ENCODE peak calls at places on chromosomes 1 and 21, in seven cellular contexts. Z is trophoblast cell; W is breast epithelium; S is brain microvascular endothelial cell; Y is left ventricle myocardium inferior; I is thoracic aorta; G is CD4-positive, alpha-beta memory T cell. C is an unnamed sample.

GRCh38 chr1:119435061-119435460 is 20.1 kb downstream of the HSD3B2 start:
- DNase-seq in Z (no peak), W (no peak), S (no peak), Y (no peak), I (no peak), G (no peak), C (no peak)

GRCh38 chr1:116501870-116502244 is 69.0 kb downstream of the CD58 start:
- DNase-seq in Z (no peak), W (no peak), S (no peak), Y (no peak), I (no peak), G (no peak), C (no peak)

GRCh38 chr1:29577512-29577911 is 341.2 kb downstream of the PTPRU start:
- DNase-seq in Z (no peak), W (no peak), S (no peak), Y (no peak), I (no peak), G (no peak), C (no peak)

GRCh38 chr1:151371340-151371739 is 1.2 kb downstream of the SELENBP1 start:
- DNase-seq in Z (no peak), W (peak; percentile 48), S (no peak), Y (peak; percentile 66), I (peak; percentile 66), G (no peak), C (no peak)

GRCh38 chr1:23791434-23792047 is 596 bp downstream of the LYPLA2 start:
- DNase-seq in Z (no peak), W (no peak), S (no peak), Y (peak; percentile 20), I (no peak), G (no peak), C (no peak)

GRCh38 chr21:29078884-29079765 is 5.7 kb upstream of the CCT8 start:
- DNase-seq in Z (no peak), W (no peak), S (no peak), Y (no peak), I (no peak), G (peak; percentile 40), C (no peak)

GRCh38 chr1:182255494-182255893 is 136.1 kb downstream of the GLUL start:
- DNase-seq in Z (no peak), W (no peak), S (no peak), Y (peak; percentile 34), I (no peak), G (no peak), C (no peak)

GRCh38 chr21:38954450-38955059 is 148.8 kb downstream of the ETS2 start:
- DNase-seq in Z (no peak), W (no peak), S (no peak), Y (no peak), I (no peak), G (no peak), C (no peak)

GRCh38 chr1:236514703-236515442 is 8.9 kb upstream of the LGALS8 start:
- DNase-seq in Z (no peak), W (no peak), S (no peak), Y (no peak), I (no peak), G (no peak), C (no peak)

GRCh38 chr21:43692949-43693348 is 26.0 kb upstream of the PDXK start:
- DNase-seq in Z (no peak), W (no peak), S (no peak), Y (no peak), I (no peak), G (no peak), C (no peak)

GRCh38 chr1:70486676-70487470 is 75.8 kb downstream of the CTH start:
- DNase-seq in Z (peak; percentile 46), W (no peak), S (peak; percentile 88), Y (no peak), I (no peak), G (no peak), C (no peak)

GRCh38 chr1:197924516-197925123 is 7.4 kb downstream of the LHX9 start:
- DNase-seq in Z (no peak), W (no peak), S (no peak), Y (no peak), I (no peak), G (no peak), C (no peak)

DNA sequence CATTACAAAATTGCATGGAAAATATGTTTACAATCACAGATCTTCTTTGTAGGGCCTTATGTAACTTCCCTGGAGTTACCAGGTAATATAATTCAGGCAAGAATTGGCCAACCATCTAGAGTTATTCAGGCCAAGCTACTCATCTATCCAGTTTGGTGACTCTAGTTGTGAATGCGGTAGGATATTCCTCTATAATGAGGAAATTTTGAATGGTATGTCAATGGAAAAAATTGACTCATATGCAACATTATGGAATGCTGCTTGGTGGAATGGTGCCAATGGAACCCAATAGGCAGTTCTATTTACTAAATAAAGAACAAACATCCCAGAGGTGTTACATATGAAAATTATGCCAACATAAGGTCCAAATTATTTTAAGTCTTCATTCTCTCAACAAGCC is 5.6 kb upstream of the TNFSF18 start:
- DNase-seq in Z (peak; percentile 78), W (no peak), S (no peak), Y (no peak), I (no peak), G (no peak), C (no peak)
- H3K27ac ChIP-seq in Z (no peak overlapping the region), W (peak overlapping the region; percentile 28), S (no peak overlapping the region), Y (no peak overlapping the region), I (no peak overlapping the region), G (no peak overlapping the region), C (no peak overlapping the region)

GRCh38 chr1:210378721-210379120 is 50.0 kb downstream of the HHAT start:
- DNase-seq in Z (no peak), W (no peak), S (no peak), Y (no peak), I (no peak), G (no peak), C (no peak)
- H3K27ac ChIP-seq in Z (no peak overlapping the region), W (no peak overlapping the region), S (peak overlapping the region; percentile 72), Y (no peak overlapping the region), I (no peak overlapping the region), G (no peak overlapping the region), C (no peak overlapping the region)

DNA sequence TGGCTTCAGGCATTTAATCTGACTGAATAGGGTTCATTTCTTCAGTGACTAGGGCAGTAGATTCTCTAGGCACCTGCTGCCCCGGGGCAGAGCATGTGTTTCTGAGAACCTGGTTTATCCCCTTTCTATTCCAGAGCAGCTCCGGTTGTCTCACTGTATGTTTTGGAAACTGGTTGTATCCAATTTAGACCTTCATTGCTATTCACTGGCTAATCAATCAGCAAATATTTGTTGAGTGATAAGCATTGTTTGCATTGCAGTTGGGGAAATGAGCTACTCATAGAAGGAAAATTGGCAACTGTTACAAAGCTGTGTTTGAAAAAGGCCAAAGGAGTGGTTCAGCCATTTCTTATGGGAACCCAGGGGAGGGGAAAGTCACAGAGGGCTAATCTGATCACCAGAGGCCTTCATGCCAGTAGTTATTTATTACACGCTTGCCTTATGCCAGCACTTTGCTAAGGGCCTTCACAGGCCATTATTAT is 2.9 kb downstream of the QSOX1 start:
- DNase-seq in Z (no peak), W (no peak), S (no peak), Y (no peak), I (no peak), G (no peak), C (no peak)
- H3K27ac ChIP-seq in Z (no peak overlapping the region), W (peak overlapping the region; percentile 56), S (peak overlapping the region; percentile 48), Y (peak overlapping the region; percentile 6), I (no peak overlapping the region), G (no peak overlapping the region), C (no peak overlapping the region)

DNA sequence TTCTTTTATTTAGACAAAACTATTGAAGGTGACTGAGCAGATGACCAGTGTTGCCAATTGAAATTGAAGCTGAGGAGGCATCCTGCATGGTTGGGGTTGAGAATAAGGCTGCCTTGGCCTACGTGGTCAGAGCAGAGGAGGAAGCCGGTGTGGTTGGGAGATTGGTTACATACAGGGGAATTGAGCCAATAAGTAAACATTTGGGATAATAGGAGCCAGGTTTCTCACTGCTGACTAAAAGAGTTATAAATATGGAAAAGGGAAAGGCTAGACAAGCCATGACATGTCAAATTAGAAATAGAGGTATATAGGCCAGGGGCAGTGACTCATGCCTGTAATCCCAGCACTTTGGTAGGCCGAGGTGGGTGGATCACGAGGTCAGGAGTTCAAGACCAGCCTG is 15.8 kb downstream of the SNX7 start:
- DNase-seq in Z (no peak), W (no peak), S (peak; percentile 24), Y (no peak), I (no peak), G (no peak), C (no peak)
- H3K27ac ChIP-seq in Z (no peak overlapping the region), W (no peak overlapping the region), S (no peak overlapping the region), Y (no peak overlapping the region), I (peak overlapping the region; percentile 54), G (no peak overlapping the region), C (no peak overlapping the region)

GRCh38 chr1:18764362-18764761 is 95.1 kb downstream of the TAS1R2 start:
- DNase-seq in Z (no peak), W (no peak), S (no peak), Y (no peak), I (no peak), G (no peak), C (no peak)
- H3K27ac ChIP-seq in Z (no peak overlapping the region), W (no peak overlapping the region), S (no peak overlapping the region), Y (no peak overlapping the region), I (no peak overlapping the region), G (no peak overlapping the region), C (no peak overlapping the region)

GRCh38 chr21:42461185-42461520 is 34.9 kb downstream of the RSPH1 start:
- DNase-seq in Z (no peak), W (no peak), S (no peak), Y (no peak), I (no peak), G (no peak), C (no peak)
- H3K27ac ChIP-seq in Z (no peak overlapping the region), W (no peak overlapping the region), S (no peak overlapping the region), Y (no peak overlapping the region), I (no peak overlapping the region), G (no peak overlapping the region), C (no peak overlapping the region)

GRCh38 chr1:7389201-7389785 is 381.8 kb upstream of the VAMP3 start:
- DNase-seq in Z (no peak), W (peak; percentile 12), S (peak; percentile 7), Y (peak; percentile 14), I (no peak), G (no peak), C (peak; percentile 88)
- H3K27ac ChIP-seq in Z (no peak overlapping the region), W (peak overlapping the region; percentile 76), S (peak overlapping the region; percentile 35), Y (peak overlapping the region; percentile 87), I (no peak overlapping the region), G (no peak overlapping the region), C (peak overlapping the region; percentile 52)

GRCh38 chr21:41245509-41246135 is 71.0 kb upstream of the FAM3B start:
- DNase-seq in Z (no peak), W (no peak), S (no peak), Y (no peak), I (no peak), G (no peak), C (no peak)

GRCh38 chr21:41247976-41248545 is 68.5 kb upstream of the FAM3B start:
- DNase-seq in Z (no peak), W (no peak), S (no peak), Y (no peak), I (no peak), G (no peak), C (peak; percentile 57)

GRCh38 chr21:41247561-41247968 is 69.0 kb upstream of the FAM3B start:
- DNase-seq in Z (no peak), W (no peak), S (peak; percentile 66), Y (no peak), I (peak; percentile 84), G (no peak), C (peak; percentile 37)

GRCh38 chr21:41249476-41249875 is 67.1 kb upstream of the FAM3B start:
- DNase-seq in Z (no peak), W (no peak), S (no peak), Y (no peak), I (no peak), G (no peak), C (peak; percentile 81)

GRCh38 chr21:41246808-41247207 is 69.8 kb upstream of the FAM3B start:
- DNase-seq in Z (no peak), W (no peak), S (no peak), Y (no peak), I (no peak), G (no peak), C (peak; percentile 64)
- H3K27ac ChIP-seq in Z (no peak overlapping the region), W (peak overlapping the region; percentile 62), S (no peak overlapping the region), Y (no peak overlapping the region), I (peak overlapping the region; percentile 91), G (no peak overlapping the region), C (no peak overlapping the region)

C was measured in esophagus muscularis mucosa.